ENCODE peak calls at places on chromosomes 16 and 17, in nine cellular contexts. X, E, W, K, J, A, C, P and G are unnamed samples.

GRCh38 chr16:89395150-89396142 is 94.9 kb downstream of the ANKRD11 start:
- DNase-seq in X (peak), E (peak), W (peak), K (peak), J (peak), A (peak), C (peak), P (peak), G (peak)

GRCh38 chr17:60073063-60073462 is 5.7 kb downstream of the HEATR6 start:
- DNase-seq in X (no peak), E (no peak), W (no peak), K (no peak), J (no peak), A (no peak), C (no peak), P (no peak), G (no peak)

GRCh38 chr16:3864562-3864961 is 16.0 kb downstream of the CREBBP start:
- DNase-seq in X (no peak), E (no peak), W (no peak), K (no peak), J (no peak), A (no peak), C (no peak), P (no peak), G (no peak)

GRCh38 chr16:35733971-35734702 is 2274.7 kb downstream of the TP53TG3F start:
- DNase-seq in X (no peak), E (no peak), W (no peak), K (no peak), J (no peak), A (peak), C (no peak), P (no peak), G (no peak)

GRCh38 chr17:61784510-61784909 is 78.8 kb downstream of the BRIP1 start:
- DNase-seq in X (no peak), E (no peak), W (no peak), K (no peak), J (no peak), A (no peak), C (no peak), P (no peak), G (no peak)

GRCh38 chr16:3009568-3010390 is 2.9 kb upstream of the CLDN9 start:
- DNase-seq in X (no peak), E (peak), W (no peak), K (no peak), J (no peak), A (no peak), C (peak), P (no peak), G (peak)

GRCh38 chr16:57826706-57827625 is 24.7 kb upstream of the KIFC3 start:
- DNase-seq in X (peak), E (no peak), W (no peak), K (no peak), J (no peak), A (no peak), C (no peak), P (no peak), G (no peak)

GRCh38 chr16:78676351-78676750 is 576.9 kb downstream of the WWOX start:
- DNase-seq in X (no peak), E (no peak), W (no peak), K (no peak), J (no peak), A (no peak), C (no peak), P (no peak), G (no peak)

GRCh38 chr16:87344931-87345631 is 27.9 kb upstream of the C16orf95 start:
- DNase-seq in X (peak), E (peak), W (no peak), K (no peak), J (no peak), A (no peak), C (no peak), P (no peak), G (no peak)

GRCh38 chr16:47096297-47096696 is 47.4 kb downstream of the NETO2 start:
- DNase-seq in X (no peak), E (no peak), W (no peak), K (no peak), J (peak), A (no peak), C (no peak), P (no peak), G (no peak)

GRCh38 chr16:4316103-4316731 is 350 bp downstream of the GLIS2 start:
- DNase-seq in X (no peak), E (no peak), W (no peak), K (no peak), J (no peak), A (no peak), C (peak), P (peak), G (peak)

GRCh38 chr16:56193951-56194726 is 2.9 kb downstream of the GNAO1 start:
- DNase-seq in X (peak), E (peak), W (no peak), K (no peak), J (peak), A (peak), C (no peak), P (peak), G (peak)
- H3K4me3 ChIP-seq in X (no peak), E (peak), W (no peak), K (no peak), J (no peak), A (peak), C (no peak), P (no peak), G (no peak)

GRCh38 chr17:18185391-18185790 is 1.8 kb downstream of the ALKBH5 start:
- DNase-seq in X (no peak), E (no peak), W (no peak), K (no peak), J (peak), A (no peak), C (peak), P (peak), G (peak)

GRCh38 chr17:18184143-18185007 is 747 bp downstream of the ALKBH5 start:
- DNase-seq in X (peak), E (peak), W (no peak), K (no peak), J (peak), A (no peak), C (peak), P (peak), G (no peak)

GRCh38 chr17:18182978-18183333 is 672 bp upstream of the ALKBH5 start:
- DNase-seq in X (peak), E (peak), W (no peak), K (peak), J (peak), A (peak), C (peak), P (no peak), G (peak)

GRCh38 chr17:18182190-18182977 is 1.2 kb upstream of the ALKBH5 start:
- DNase-seq in X (peak), E (no peak), W (no peak), K (no peak), J (no peak), A (no peak), C (no peak), P (no peak), G (peak)

DNA sequence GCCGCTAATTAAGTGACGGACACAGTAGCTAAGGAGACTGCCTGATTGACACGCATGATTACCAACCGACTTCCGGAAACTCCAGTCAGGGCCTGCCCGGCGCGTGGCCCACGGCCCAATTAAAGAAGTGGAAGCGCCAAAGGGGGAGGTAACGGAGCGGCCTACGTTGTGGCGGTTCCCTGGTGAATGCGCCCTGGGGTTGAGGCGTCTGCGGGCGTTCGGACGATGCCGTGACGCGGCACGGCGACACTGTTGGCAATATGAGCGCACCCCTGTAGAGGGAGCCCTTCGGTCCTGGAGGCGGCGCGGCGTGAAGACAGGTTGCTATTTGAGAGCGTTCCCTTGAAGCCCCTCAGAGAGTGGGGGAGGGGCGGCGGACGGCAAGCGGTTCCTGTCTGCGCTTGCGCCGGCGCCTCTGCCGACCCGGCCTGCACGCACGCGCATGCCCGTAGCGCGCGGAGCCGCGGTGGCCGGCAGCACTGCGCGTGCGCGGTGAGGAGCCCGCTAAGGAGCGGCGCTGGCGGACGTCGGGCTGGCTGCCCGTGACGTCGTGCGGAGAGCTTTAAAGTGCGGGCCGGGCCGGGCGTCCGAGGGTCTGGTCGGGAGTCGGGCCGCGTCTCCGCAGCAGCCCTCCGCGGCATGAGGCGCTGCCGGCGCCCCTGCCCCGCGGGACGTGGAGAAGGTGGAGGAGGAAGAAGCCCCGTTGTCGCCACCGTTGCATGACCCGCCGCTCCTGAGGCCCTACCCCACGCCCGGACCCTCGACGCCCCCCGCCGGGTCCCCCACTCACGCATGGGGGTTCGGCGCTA is at the start of gene ALKBH5:
- DNase-seq in X (peak), E (peak), W (peak), K (peak), J (peak), A (peak), C (peak), P (peak), G (peak)
- TF ChIP-seq CTCF in X (no peak), E (no peak), W (peak), K (peak), J (peak), A (peak), C (peak), P (peak), G (peak)

GRCh38 chr17:29622337-29623282 is at the start of gene CORO6:
- DNase-seq in X (peak), E (peak), W (no peak), K (no peak), J (peak), A (no peak), C (no peak), P (peak), G (peak)

GRCh38 chr17:29624586-29624985 is 1.9 kb upstream of the CORO6 start:
- DNase-seq in X (peak), E (no peak), W (no peak), K (no peak), J (no peak), A (no peak), C (no peak), P (no peak), G (no peak)

GRCh38 chr17:29621751-29622194 is 939 bp downstream of the CORO6 start:
- DNase-seq in X (no peak), E (no peak), W (no peak), K (no peak), J (no peak), A (no peak), C (no peak), P (no peak), G (no peak)

GRCh38 chr17:29625037-29625750 is 2.5 kb upstream of the CORO6 start:
- DNase-seq in X (peak), E (no peak), W (no peak), K (no peak), J (no peak), A (no peak), C (no peak), P (peak), G (no peak)

GRCh38 chr17:29623283-29623647 is 553 bp upstream of the CORO6 start:
- DNase-seq in X (no peak), E (no peak), W (no peak), K (no peak), J (no peak), A (no peak), C (no peak), P (no peak), G (no peak)
- H3K4me3 ChIP-seq in X (peak), E (peak), W (peak), K (no peak), J (peak), A (peak), C (no peak), P (no peak), G (peak)

DNA sequence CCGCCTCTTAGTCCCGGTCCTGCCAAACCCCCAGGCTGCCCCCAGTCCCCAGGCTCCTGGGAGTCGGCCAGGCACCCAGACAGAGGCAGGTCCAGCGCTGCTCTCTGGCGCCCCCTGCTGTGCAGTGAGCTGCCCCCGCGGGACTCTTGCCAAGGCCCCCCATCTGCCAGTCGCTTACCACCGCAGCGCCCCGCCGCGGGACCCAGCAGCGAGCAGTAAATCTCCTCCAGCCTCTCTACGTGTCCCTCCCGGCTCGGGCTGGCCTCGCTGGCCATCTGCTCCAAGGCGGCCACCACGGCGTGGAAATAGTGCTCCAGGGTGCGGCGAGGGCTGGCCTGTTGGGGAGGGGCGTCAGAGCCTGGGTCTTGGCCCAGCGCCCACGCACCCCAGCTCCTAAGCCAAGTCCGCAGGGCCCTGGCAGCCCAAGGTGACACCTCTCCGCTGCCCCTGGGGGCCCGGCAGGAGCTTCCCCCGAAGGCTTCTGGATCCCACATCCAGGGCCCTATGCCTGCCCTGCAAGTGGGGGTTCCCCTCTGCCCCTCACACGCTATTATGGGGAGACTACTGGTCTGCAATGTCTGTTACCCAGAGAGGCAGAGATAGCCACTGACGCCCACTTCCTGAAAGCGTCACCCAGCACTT is 33.7 kb upstream of the MFSD6L start:
- DNase-seq in X (peak), E (peak), W (no peak), K (no peak), J (no peak), A (peak), C (no peak), P (no peak), G (no peak)
- TF ChIP-seq CTCF in X (no peak), E (peak), W (peak), K (peak), J (peak), A (no peak), C (peak), P (peak), G (peak)

DNA sequence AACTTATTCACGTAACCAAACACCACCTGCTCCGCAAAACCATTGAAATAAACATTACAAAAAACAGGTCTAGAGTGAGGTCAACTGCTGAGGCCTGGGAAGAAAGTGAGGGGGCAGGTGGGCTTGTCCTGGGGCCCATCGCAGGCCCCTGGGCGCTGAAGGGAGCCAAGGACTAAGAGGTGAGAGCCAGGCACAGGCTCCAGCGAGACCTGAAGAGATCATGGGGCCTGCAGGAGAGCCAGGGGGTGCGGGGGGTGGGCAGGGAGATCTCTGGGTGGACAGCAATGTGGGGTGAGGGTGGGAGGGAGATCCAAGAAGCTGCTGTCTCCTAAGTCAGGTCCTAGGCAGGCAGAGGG is 7.9 kb downstream of the ARHGAP27 start:
- DNase-seq in X (no peak), E (no peak), W (no peak), K (no peak), J (no peak), A (no peak), C (no peak), P (no peak), G (no peak)
- H3K4me3 ChIP-seq in X (peak), E (peak), W (no peak), K (no peak), J (no peak), A (no peak), C (peak), P (no peak), G (no peak)

DNA sequence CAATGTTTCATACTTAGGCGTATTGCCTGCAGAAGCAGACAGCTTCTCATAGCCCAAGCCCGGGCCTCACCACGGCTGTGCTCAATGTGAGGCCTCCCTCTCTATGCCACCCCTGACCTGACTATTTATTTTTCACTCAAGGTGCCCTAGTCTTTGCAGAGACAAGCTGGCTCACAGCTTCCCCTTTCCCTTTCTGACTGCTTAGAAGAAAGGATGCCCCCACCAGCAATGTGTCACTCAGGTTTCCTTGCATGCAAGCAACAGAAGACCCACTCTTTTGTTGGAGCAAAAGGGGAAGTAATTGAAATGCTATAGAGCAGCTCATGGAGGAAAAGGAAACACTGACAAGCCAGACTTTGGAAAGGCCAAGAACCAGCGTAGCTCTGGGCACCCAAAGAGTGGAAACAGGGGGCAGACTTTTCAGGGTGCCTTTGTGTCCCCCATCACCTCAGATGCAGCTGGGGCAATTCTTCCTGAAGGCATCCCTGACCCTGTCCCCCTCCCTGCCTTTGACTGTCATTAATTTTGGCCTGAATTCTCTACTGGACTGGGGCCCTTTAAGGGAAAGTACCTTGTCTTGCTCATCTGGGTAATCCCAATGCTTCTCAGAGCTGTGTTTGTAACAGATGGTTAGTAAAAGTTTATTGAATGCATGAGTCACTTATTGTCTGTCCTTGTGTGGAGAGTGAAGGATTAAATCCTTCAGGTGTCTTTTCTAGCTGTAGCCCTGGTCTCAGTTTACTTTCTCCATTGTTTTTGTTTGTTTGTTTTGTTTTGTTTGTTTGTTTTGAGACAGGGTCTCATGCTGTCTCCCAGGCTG is 17.8 kb downstream of the RGS9 start:
- DNase-seq in X (no peak), E (no peak), W (peak), K (peak), J (no peak), A (no peak), C (peak), P (peak), G (peak)
- TF ChIP-seq CTCF in X (no peak), E (no peak), W (no peak), K (no peak), J (no peak), A (no peak), C (no peak), P (no peak), G (no peak)

GRCh38 chr17:31475378-31476162 is 84.1 kb downstream of the RAB11FIP4 start:
- DNase-seq in X (no peak), E (no peak), W (no peak), K (no peak), J (no peak), A (no peak), C (no peak), P (no peak), G (no peak)
- H3K4me3 ChIP-seq in X (no peak), E (no peak), W (no peak), K (no peak), J (no peak), A (no peak), C (no peak), P (no peak), G (no peak)

GRCh38 chr16:66928702-66929388 is 3.5 kb upstream of the RRAD start:
- DNase-seq in X (no peak), E (no peak), W (no peak), K (no peak), J (peak), A (no peak), C (no peak), P (peak), G (no peak)
- TF ChIP-seq CTCF in X (no peak), E (peak), W (peak), K (peak), J (peak), A (peak), C (peak), P (peak), G (peak)

GRCh38 chr17:49992191-49992932 is 2.7 kb downstream of the DLX3 start:
- DNase-seq in X (peak), E (no peak), W (no peak), K (no peak), J (no peak), A (no peak), C (no peak), P (no peak), G (no peak)

GRCh38 chr17:49993423-49994037 is 1.5 kb downstream of the DLX3 start:
- DNase-seq in X (peak), E (peak), W (no peak), K (no peak), J (peak), A (no peak), C (peak), P (no peak), G (no peak)

GRCh38 chr17:49991409-49991808 is 3.6 kb downstream of the DLX3 start:
- DNase-seq in X (no peak), E (no peak), W (no peak), K (no peak), J (no peak), A (no peak), C (no peak), P (no peak), G (no peak)

GRCh38 chr17:49994085-49995054 is 654 bp downstream of the DLX3 start:
- DNase-seq in X (peak), E (peak), W (no peak), K (no peak), J (no peak), A (no peak), C (no peak), P (no peak), G (no peak)

GRCh38 chr17:49992933-49993422 is 2.0 kb downstream of the DLX3 start:
- DNase-seq in X (no peak), E (no peak), W (no peak), K (no peak), J (no peak), A (no peak), C (no peak), P (no peak), G (no peak)
- H3K4me3 ChIP-seq in X (peak), E (peak), W (no peak), K (no peak), J (no peak), A (peak), C (peak), P (no peak), G (no peak)